ENCODE peak calls at places on chromosomes 1 and 21, in eight cellular contexts. One of them, this sample, is unnamed.

GRCh38 chr1:30857062-30857461 is 51.5 kb downstream of the SDC3 start:
- DNase-seq in activated T-helper 9 cell treated with anti-CD3 and anti-CD28 coated beads, Interleukin-2, amount 50 U/mL, for 16 hours: no peak
- DNase-seq in GM23338: no peak
- DNase-seq in NCI-H1105 treated with DMSO at 0.1 percent for 48 hours: no peak
- DNase-seq in GDM1: no peak
- DNase-seq in KG1: no peak
- DNase-seq in endothelial cell: no peak
- DNase-seq in bronchial epithelial cell: no peak
- DNase-seq in this sample: no peak

GRCh38 chr21:34528131-34528561 is 16.1 kb upstream of the KCNE1 start:
- DNase-seq in activated T-helper 9 cell treated with anti-CD3 and anti-CD28 coated beads, Interleukin-2, amount 50 U/mL, for 16 hours: no peak
- DNase-seq in GM23338: no peak
- DNase-seq in NCI-H1105 treated with DMSO at 0.1 percent for 48 hours: no peak
- DNase-seq in GDM1: no peak
- DNase-seq in KG1: no peak
- DNase-seq in endothelial cell: no peak
- DNase-seq in bronchial epithelial cell: no peak
- DNase-seq in this sample: no peak

GRCh38 chr1:207963429-207964194 is 52.7 kb upstream of the CD34 start:
- DNase-seq in activated T-helper 9 cell treated with anti-CD3 and anti-CD28 coated beads, Interleukin-2, amount 50 U/mL, for 16 hours: peak; percentile 78
- DNase-seq in GM23338: peak; percentile 89
- DNase-seq in NCI-H1105 treated with DMSO at 0.1 percent for 48 hours: peak; percentile 76
- DNase-seq in GDM1: peak; percentile 85
- DNase-seq in KG1: peak; percentile 72
- DNase-seq in endothelial cell: peak; percentile 97
- DNase-seq in bronchial epithelial cell: peak; percentile 62
- DNase-seq in this sample: peak; percentile 78

GRCh38 chr1:7120863-7121621 is 335.8 kb downstream of the CAMTA1 start:
- DNase-seq in activated T-helper 9 cell treated with anti-CD3 and anti-CD28 coated beads, Interleukin-2, amount 50 U/mL, for 16 hours: no peak
- DNase-seq in GM23338: peak; percentile 43
- DNase-seq in NCI-H1105 treated with DMSO at 0.1 percent for 48 hours: no peak
- DNase-seq in GDM1: no peak
- DNase-seq in KG1: no peak
- DNase-seq in endothelial cell: no peak
- DNase-seq in bronchial epithelial cell: no peak
- DNase-seq in this sample: no peak

GRCh38 chr1:24930703-24931480 is 816 bp upstream of the RUNX3 start:
- DNase-seq in activated T-helper 9 cell treated with anti-CD3 and anti-CD28 coated beads, Interleukin-2, amount 50 U/mL, for 16 hours: no peak
- DNase-seq in GM23338: peak; percentile 35
- DNase-seq in NCI-H1105 treated with DMSO at 0.1 percent for 48 hours: no peak
- DNase-seq in GDM1: no peak
- DNase-seq in KG1: no peak
- DNase-seq in endothelial cell: no peak
- DNase-seq in bronchial epithelial cell: no peak
- DNase-seq in this sample: no peak

GRCh38 chr1:18470650-18471355 is 9.9 kb upstream of the KLHDC7A start:
- DNase-seq in activated T-helper 9 cell treated with anti-CD3 and anti-CD28 coated beads, Interleukin-2, amount 50 U/mL, for 16 hours: no peak
- DNase-seq in GM23338: no peak
- DNase-seq in NCI-H1105 treated with DMSO at 0.1 percent for 48 hours: no peak
- DNase-seq in GDM1: no peak
- DNase-seq in KG1: no peak
- DNase-seq in endothelial cell: no peak
- DNase-seq in bronchial epithelial cell: no peak
- DNase-seq in this sample: no peak

GRCh38 chr1:12478612-12478985 is 139.4 kb downstream of the DHRS3 start:
- DNase-seq in activated T-helper 9 cell treated with anti-CD3 and anti-CD28 coated beads, Interleukin-2, amount 50 U/mL, for 16 hours: no peak
- DNase-seq in GM23338: no peak
- DNase-seq in NCI-H1105 treated with DMSO at 0.1 percent for 48 hours: no peak
- DNase-seq in GDM1: peak; percentile 82
- DNase-seq in KG1: peak; percentile 89
- DNase-seq in endothelial cell: peak; percentile 14
- DNase-seq in bronchial epithelial cell: no peak
- DNase-seq in this sample: no peak

GRCh38 chr1:217014066-217014465 is 290.8 kb upstream of the ESRRG start:
- DNase-seq in activated T-helper 9 cell treated with anti-CD3 and anti-CD28 coated beads, Interleukin-2, amount 50 U/mL, for 16 hours: no peak
- DNase-seq in GM23338: no peak
- DNase-seq in NCI-H1105 treated with DMSO at 0.1 percent for 48 hours: no peak
- DNase-seq in GDM1: no peak
- DNase-seq in KG1: no peak
- DNase-seq in endothelial cell: no peak
- DNase-seq in bronchial epithelial cell: no peak
- DNase-seq in this sample: no peak

GRCh38 chr1:40385437-40386310 is 12.1 kb downstream of the SMAP2 start:
- DNase-seq in activated T-helper 9 cell treated with anti-CD3 and anti-CD28 coated beads, Interleukin-2, amount 50 U/mL, for 16 hours: no peak
- DNase-seq in GM23338: no peak
- DNase-seq in NCI-H1105 treated with DMSO at 0.1 percent for 48 hours: no peak
- DNase-seq in GDM1: peak; percentile 65
- DNase-seq in KG1: peak; percentile 65
- DNase-seq in endothelial cell: no peak
- DNase-seq in bronchial epithelial cell: no peak
- DNase-seq in this sample: no peak

GRCh38 chr1:228021526-228022030 is 14.8 kb downstream of the WNT3A start:
- DNase-seq in activated T-helper 9 cell treated with anti-CD3 and anti-CD28 coated beads, Interleukin-2, amount 50 U/mL, for 16 hours: no peak
- DNase-seq in GM23338: no peak
- DNase-seq in NCI-H1105 treated with DMSO at 0.1 percent for 48 hours: peak; percentile 35
- DNase-seq in GDM1: no peak
- DNase-seq in KG1: no peak
- DNase-seq in endothelial cell: no peak
- DNase-seq in bronchial epithelial cell: peak; percentile 16
- DNase-seq in this sample: no peak

GRCh38 chr1:93728480-93729131 is 47.0 kb upstream of the BCAR3 start:
- DNase-seq in activated T-helper 9 cell treated with anti-CD3 and anti-CD28 coated beads, Interleukin-2, amount 50 U/mL, for 16 hours: no peak
- DNase-seq in GM23338: no peak
- DNase-seq in NCI-H1105 treated with DMSO at 0.1 percent for 48 hours: no peak
- DNase-seq in GDM1: no peak
- DNase-seq in KG1: no peak
- DNase-seq in endothelial cell: no peak
- DNase-seq in bronchial epithelial cell: no peak
- DNase-seq in this sample: no peak

GRCh38 chr1:7247158-7247557 is 461.9 kb downstream of the CAMTA1 start:
- DNase-seq in activated T-helper 9 cell treated with anti-CD3 and anti-CD28 coated beads, Interleukin-2, amount 50 U/mL, for 16 hours: no peak
- DNase-seq in GM23338: no peak
- DNase-seq in NCI-H1105 treated with DMSO at 0.1 percent for 48 hours: no peak
- DNase-seq in GDM1: no peak
- DNase-seq in KG1: no peak
- DNase-seq in endothelial cell: no peak
- DNase-seq in bronchial epithelial cell: no peak
- DNase-seq in this sample: no peak

GRCh38 chr1:226722240-226722900 is 16.7 kb downstream of the ITPKB start:
- DNase-seq in activated T-helper 9 cell treated with anti-CD3 and anti-CD28 coated beads, Interleukin-2, amount 50 U/mL, for 16 hours: no peak
- DNase-seq in GM23338: no peak
- DNase-seq in NCI-H1105 treated with DMSO at 0.1 percent for 48 hours: no peak
- DNase-seq in GDM1: no peak
- DNase-seq in KG1: no peak
- DNase-seq in endothelial cell: no peak
- DNase-seq in bronchial epithelial cell: no peak
- DNase-seq in this sample: no peak

GRCh38 chr1:165639821-165640623 is 9.0 kb downstream of the MGST3 start:
- DNase-seq in activated T-helper 9 cell treated with anti-CD3 and anti-CD28 coated beads, Interleukin-2, amount 50 U/mL, for 16 hours: no peak
- DNase-seq in GM23338: no peak
- DNase-seq in NCI-H1105 treated with DMSO at 0.1 percent for 48 hours: no peak
- DNase-seq in GDM1: no peak
- DNase-seq in KG1: no peak
- DNase-seq in endothelial cell: no peak
- DNase-seq in bronchial epithelial cell: no peak
- DNase-seq in this sample: no peak

GRCh38 chr1:50493710-50494109 is 70.5 kb upstream of the DMRTA2 start:
- DNase-seq in activated T-helper 9 cell treated with anti-CD3 and anti-CD28 coated beads, Interleukin-2, amount 50 U/mL, for 16 hours: no peak
- DNase-seq in GM23338: no peak
- DNase-seq in NCI-H1105 treated with DMSO at 0.1 percent for 48 hours: no peak
- DNase-seq in GDM1: no peak
- DNase-seq in KG1: no peak
- DNase-seq in endothelial cell: no peak
- DNase-seq in bronchial epithelial cell: no peak
- DNase-seq in this sample: no peak

GRCh38 chr1:50369830-50370229 is 53.4 kb downstream of the DMRTA2 start:
- DNase-seq in activated T-helper 9 cell treated with anti-CD3 and anti-CD28 coated beads, Interleukin-2, amount 50 U/mL, for 16 hours: no peak
- DNase-seq in GM23338: peak; percentile 63
- DNase-seq in NCI-H1105 treated with DMSO at 0.1 percent for 48 hours: peak; percentile 27
- DNase-seq in GDM1: no peak
- DNase-seq in KG1: no peak
- DNase-seq in endothelial cell: peak; percentile 23
- DNase-seq in bronchial epithelial cell: peak; percentile 17
- DNase-seq in this sample: no peak